ENCODE peak calls at places on chromosomes 13 and 19, in six cellular contexts. Q is brain microvascular endothelial cell, Z is lower leg skin, P is esophagus squamous epithelium, S is bronchial epithelial cell, H is stomach. N is an unnamed sample.

GRCh38 chr19:35224681-35225604 is 3.6 kb downstream of the FAM187B start:
- DNase-seq in H (no peak), Z (no peak), S (no peak), P (no peak), Q (no peak), N (no peak)

GRCh38 chr19:1015782-1016646 is 4.9 kb downstream of the TMEM259 start:
- DNase-seq in S (no peak), P (no peak), Z (no peak), Q (no peak), H (no peak), N (no peak)

GRCh38 chr19:40358773-40359172 is 10.3 kb downstream of the PLD3 start:
- DNase-seq in Z (no peak), S (no peak), H (no peak), P (no peak), Q (no peak), N (peak; percentile 42)

GRCh38 chr19:13841339-13842293 is 35.3 kb upstream of the NANOS3 start:
- DNase-seq in S (no peak), Z (peak; percentile 79), Q (no peak), P (no peak), H (peak; percentile 78), N (no peak)

GRCh38 chr19:33325920-33326319 is 23.6 kb upstream of the CEBPA start:
- DNase-seq in S (no peak), Q (no peak), Z (peak; percentile 69), H (no peak), P (no peak), N (no peak)

GRCh38 chr19:49430678-49431329 is 5.6 kb downstream of the GFY start:
- DNase-seq in S (no peak), Z (no peak), Q (no peak), P (no peak), H (no peak), N (no peak)

GRCh38 chr19:10520652-10521318 is 3.5 kb upstream of the S1PR5 start:
- DNase-seq in Q (no peak), S (peak; percentile 88), H (peak; percentile 73), Z (peak; percentile 65), P (no peak), N (no peak)

GRCh38 chr19:13505164-13505695 is 1.0 kb downstream of the CACNA1A start:
- DNase-seq in Q (no peak), H (no peak), Z (no peak), S (no peak), P (no peak), N (no peak)

GRCh38 chr13:110132178-110132975 is 174.6 kb downstream of the COL4A1 start:
- DNase-seq in P (no peak), Z (peak; percentile 5), S (no peak), H (no peak), Q (no peak), N (no peak)

GRCh38 chr13:113785051-113786010 is 26.3 kb downstream of the TMEM255B start:
- DNase-seq in P (no peak), H (no peak), Z (no peak), Q (peak; percentile 24), S (peak; percentile 87), N (no peak)

GRCh38 chr13:111213964-111214726 is 99.0 kb downstream of the ARHGEF7 start:
- DNase-seq in Z (no peak), Q (no peak), P (no peak), S (no peak), H (no peak), N (no peak)

GRCh38 chr19:48836089-48837017 is at the start of gene HSD17B14:
- DNase-seq in S (no peak), Z (no peak), Q (peak; percentile 11), P (no peak), H (no peak), N (no peak)

GRCh38 chr13:109790071-109790470 is 3.7 kb upstream of the IRS2 start:
- DNase-seq in H (no peak), P (no peak), Q (no peak), S (peak; percentile 29), Z (no peak), N (no peak)

GRCh38 chr19:41998246-41999020 is 4.4 kb upstream of the ATP1A3 start:
- DNase-seq in P (no peak), S (peak; percentile 10), Q (peak; percentile 6), H (peak; percentile 29), Z (no peak), N (no peak)

DNA sequence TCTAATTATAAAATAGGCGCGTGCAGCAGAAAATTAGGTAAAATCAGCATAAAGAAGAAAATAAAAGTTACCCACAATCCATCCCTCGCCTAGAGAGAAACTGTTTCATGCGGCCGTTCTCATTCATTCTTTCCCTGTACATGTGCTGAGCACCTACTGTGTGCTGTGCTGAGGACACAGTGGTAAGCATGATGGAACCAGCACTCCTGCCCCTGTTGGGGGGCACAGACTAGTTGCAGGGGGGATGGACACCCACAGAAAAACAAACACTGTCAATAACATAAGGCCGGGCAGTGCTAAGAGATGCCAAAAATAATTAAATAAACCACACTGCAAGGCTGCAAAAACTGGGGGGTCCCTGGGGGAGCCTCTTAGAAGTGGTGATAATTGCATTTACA is 43.3 kb downstream of the PTPRS start:
- DNase-seq in P (no peak), Z (no peak), H (no peak), Q (no peak), S (no peak), N (no peak)
- H3K4me3 ChIP-seq in P (no peak overlapping the region), Z (no peak overlapping the region), H (no peak overlapping the region), Q (no peak overlapping the region), S (no peak overlapping the region), N (no peak overlapping the region)

DNA sequence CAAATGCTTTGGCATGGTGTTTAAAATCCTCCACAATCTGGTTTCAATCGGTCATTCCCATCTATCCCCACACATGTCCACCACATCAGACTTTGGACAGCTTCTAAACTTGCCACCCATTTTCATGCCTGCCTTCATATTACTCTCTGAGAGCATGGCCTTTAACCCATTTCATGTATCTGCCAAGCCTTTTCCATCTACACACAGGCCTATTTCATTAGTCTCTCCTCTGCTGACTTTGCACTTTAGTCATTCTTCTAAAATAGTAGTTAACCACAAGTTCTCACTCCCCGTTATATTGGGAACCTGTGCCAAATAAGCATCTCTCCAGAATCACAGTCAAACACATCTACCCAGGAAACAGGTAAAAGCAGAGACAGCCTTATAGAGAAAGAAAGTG is 142.2 kb downstream of the MZT1 start:
- DNase-seq in H (no peak), P (no peak), S (no peak), Q (no peak), Z (no peak), N (no peak)
- TF ChIP-seq CTCF in H (no peak), P (no peak), S (no peak), Q (no peak), Z (no peak), N (no peak)

DNA sequence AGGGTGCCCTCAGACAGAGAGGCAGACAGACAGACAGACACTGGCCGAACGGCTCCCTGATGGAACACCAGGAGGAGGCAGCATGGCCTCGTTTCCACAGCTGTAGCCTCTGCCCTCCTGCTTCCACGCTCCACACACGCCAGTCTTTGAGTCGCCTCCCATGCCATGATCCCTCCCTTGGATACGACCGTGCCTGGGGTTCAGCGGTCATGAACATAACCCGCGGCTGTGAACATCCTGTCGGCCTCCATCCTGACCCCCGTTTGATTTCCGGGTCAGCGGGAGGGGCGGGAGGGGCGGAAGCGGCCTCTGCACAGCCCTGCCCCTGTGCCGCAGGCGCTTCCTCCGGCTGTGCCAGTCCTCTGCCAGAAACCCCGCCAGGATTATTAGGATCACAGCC is 23.4 kb downstream of the GP6 start:
- DNase-seq in S (no peak), P (no peak), H (no peak), Q (no peak), Z (no peak), N (no peak)
- H3K4me3 ChIP-seq in S (no peak overlapping the region), P (peak overlapping the region; percentile 1), H (no peak overlapping the region), Q (no peak overlapping the region), Z (no peak overlapping the region), N (peak overlapping the region; percentile 51)

GRCh38 chr19:28610731-28611130 is 602.2 kb downstream of the UQCRFS1 start:
- DNase-seq in H (no peak), Q (no peak), S (no peak), P (no peak), Z (no peak), N (no peak)
- TF ChIP-seq CTCF in H (no peak), Q (no peak), S (no peak), P (no peak), Z (no peak), N (no peak)

GRCh38 chr13:95968906-95969305 is 84.3 kb downstream of the UGGT2 start:
- DNase-seq in Z (no peak), Q (no peak), H (no peak), P (no peak), S (no peak), N (no peak)
- H3K4me3 ChIP-seq in Z (no peak overlapping the region), Q (no peak overlapping the region), H (no peak overlapping the region), P (no peak overlapping the region), S (no peak overlapping the region), N (no peak overlapping the region)

GRCh38 chr19:18780631-18781030 is 10.5 kb downstream of the COMP start:
- DNase-seq in H (no peak), P (no peak), Z (no peak), Q (no peak), S (no peak), N (no peak)
- TF ChIP-seq CTCF in H (no peak), P (no peak), Z (no peak), Q (peak; percentile 32), S (no peak), N (peak; percentile 16)

GRCh38 chr19:3313199-3313575 is 53.2 kb upstream of the NFIC start:
- DNase-seq in S (no peak), P (no peak), Q (no peak), H (no peak), Z (no peak), N (no peak)

GRCh38 chr19:3314962-3315675 is 51.3 kb upstream of the NFIC start:
- DNase-seq in P (no peak), H (no peak), Q (no peak), S (no peak), Z (no peak), N (no peak)

GRCh38 chr19:3309724-3310123 is 56.7 kb upstream of the NFIC start:
- DNase-seq in H (no peak), P (no peak), S (no peak), Z (no peak), Q (no peak), N (no peak)

GRCh38 chr19:3310280-3310679 is 56.1 kb upstream of the NFIC start:
- DNase-seq in Z (no peak), P (no peak), S (no peak), H (no peak), Q (no peak), N (no peak)

GRCh38 chr19:3310711-3311110 is 55.7 kb upstream of the NFIC start:
- DNase-seq in S (no peak), H (no peak), P (no peak), Z (no peak), Q (no peak), N (no peak)
- H3K4me3 ChIP-seq in S (no peak overlapping the region), H (no peak overlapping the region), P (no peak overlapping the region), Z (no peak overlapping the region), Q (no peak overlapping the region), N (no peak overlapping the region)